ENCODE peak calls at places on chromosome 22, in five cellular contexts. One of them, this sample, is unnamed.

GRCh38 chr22:20013382-20013871 is 3.2 kb downstream of the ARVCF start:
- DNase-seq in germinal center: no peak
- DNase-seq in NCI-H2107: no peak
- DNase-seq in NCI-H1105: no peak
- DNase-seq in colonic mucosa: peak
- DNase-seq in this sample: peak

GRCh38 chr22:49360746-49361145 is 466.9 kb downstream of the BRD1 start:
- DNase-seq in germinal center: no peak
- DNase-seq in NCI-H2107: no peak
- DNase-seq in NCI-H1105: no peak
- DNase-seq in colonic mucosa: no peak
- DNase-seq in this sample: no peak

GRCh38 chr22:41280065-41280464 is 5.9 kb downstream of the RANGAP1 start:
- DNase-seq in germinal center: no peak
- DNase-seq in NCI-H2107: no peak
- DNase-seq in NCI-H1105: peak
- DNase-seq in colonic mucosa: no peak
- DNase-seq in this sample: no peak

GRCh38 chr22:50252081-50253045 is 1.3 kb upstream of the HDAC10 start:
- DNase-seq in germinal center: peak
- DNase-seq in NCI-H2107: no peak
- DNase-seq in NCI-H1105: peak
- DNase-seq in colonic mucosa: peak
- DNase-seq in this sample: peak

GRCh38 chr22:37442537-37442936 is 15.3 kb upstream of the ELFN2 start:
- DNase-seq in germinal center: no peak
- DNase-seq in NCI-H2107: no peak
- DNase-seq in NCI-H1105: no peak
- DNase-seq in colonic mucosa: no peak
- DNase-seq in this sample: peak

GRCh38 chr22:47213571-47214230 is 451.3 kb downstream of the TBC1D22A start:
- DNase-seq in germinal center: peak
- DNase-seq in NCI-H2107: no peak
- DNase-seq in NCI-H1105: peak
- DNase-seq in colonic mucosa: peak
- DNase-seq in this sample: peak

GRCh38 chr22:22565991-22566390 is 6.9 kb upstream of the PRAME start:
- DNase-seq in germinal center: no peak
- DNase-seq in NCI-H2107: no peak
- DNase-seq in NCI-H1105: no peak
- DNase-seq in colonic mucosa: no peak
- DNase-seq in this sample: no peak

GRCh38 chr22:26542831-26543230 is 30.6 kb upstream of the TFIP11 start:
- DNase-seq in germinal center: no peak
- DNase-seq in NCI-H2107: no peak
- DNase-seq in NCI-H1105: no peak
- DNase-seq in colonic mucosa: no peak
- DNase-seq in this sample: no peak

GRCh38 chr22:26502688-26503561 is 9.3 kb downstream of the TFIP11 start:
- DNase-seq in germinal center: peak
- DNase-seq in NCI-H2107: no peak
- DNase-seq in NCI-H1105: peak
- DNase-seq in colonic mucosa: peak
- DNase-seq in this sample: peak

GRCh38 chr22:35838849-35839646 is 121.4 kb downstream of the APOL5 start:
- DNase-seq in germinal center: no peak
- DNase-seq in NCI-H2107: peak
- DNase-seq in NCI-H1105: peak
- DNase-seq in colonic mucosa: peak
- DNase-seq in this sample: no peak

GRCh38 chr22:46634011-46634699 is 14.0 kb downstream of the GRAMD4 start:
- DNase-seq in germinal center: no peak
- DNase-seq in NCI-H2107: no peak
- DNase-seq in NCI-H1105: no peak
- DNase-seq in colonic mucosa: no peak
- DNase-seq in this sample: no peak

GRCh38 chr22:17213976-17214375 is 5.3 kb downstream of the ADA2 start:
- DNase-seq in germinal center: no peak
- DNase-seq in NCI-H2107: no peak
- DNase-seq in NCI-H1105: no peak
- DNase-seq in colonic mucosa: peak
- DNase-seq in this sample: peak

GRCh38 chr22:46055176-46055850 is 78.4 kb upstream of the WNT7B start:
- DNase-seq in germinal center: no peak
- DNase-seq in NCI-H2107: no peak
- DNase-seq in NCI-H1105: no peak
- DNase-seq in colonic mucosa: peak
- DNase-seq in this sample: peak

GRCh38 chr22:18056161-18056666 is 21.6 kb upstream of the PEX26 start:
- DNase-seq in germinal center: peak
- DNase-seq in NCI-H2107: no peak
- DNase-seq in NCI-H1105: no peak
- DNase-seq in colonic mucosa: no peak
- DNase-seq in this sample: no peak

GRCh38 chr22:46592390-46592872 is 27.8 kb upstream of the GRAMD4 start:
- DNase-seq in germinal center: peak
- DNase-seq in NCI-H2107: no peak
- DNase-seq in NCI-H1105: no peak
- DNase-seq in colonic mucosa: no peak
- DNase-seq in this sample: no peak

This sample was measured in HT-29.